ENCODE peak calls at places on chromosomes 16 and 17, in nine cellular contexts. X is neural crest cell; T is CD8-positive, alpha-beta T cell; Z is WTC11; H is activated CD8-positive, alpha-beta T cell treated with anti-CD3 and anti-CD28 coated beads for 36 hours; K is stimulated activated CD4-positive, alpha-beta T cell treated with anti-CD3 and anti-CD28 coated beads, Interleukin-1b, Interleukin-23, amount 100 ng/mL, for 4 hours; R is posterior cingulate gyrus; J is left cardiac atrium; E is thyroid gland. L is an unnamed sample.

GRCh38 chr16:441447-441846 is 16.0 kb downstream of the RAB11FIP3 start:
- DNase-seq in J (no peak), Z (no peak), R (no peak), E (no peak), T (no peak), K (no peak), H (no peak), X (no peak), L (no peak)

GRCh38 chr16:8182761-8183160 is 407.6 kb downstream of the TMEM114 start:
- DNase-seq in X (no peak), R (no peak), T (no peak), H (no peak), E (no peak), Z (no peak), K (no peak), J (no peak), L (no peak)

GRCh38 chr16:71360378-71360777 is 1.9 kb downstream of the CALB2 start:
- DNase-seq in E (no peak), K (no peak), J (no peak), X (no peak), H (no peak), R (no peak), T (no peak), Z (no peak), L (no peak)

GRCh38 chr16:61909074-61909473 is 127.2 kb downstream of the CDH8 start:
- DNase-seq in X (no peak), J (no peak), T (no peak), R (no peak), Z (no peak), K (no peak), E (no peak), H (no peak), L (no peak)

GRCh38 chr16:89046491-89046890 is 47.2 kb upstream of the ACSF3 start:
- DNase-seq in R (peak), X (no peak), J (no peak), H (no peak), K (no peak), T (no peak), Z (no peak), E (no peak), L (no peak)

GRCh38 chr17:77783991-77784820 is 174.3 kb upstream of the TNRC6C start:
- DNase-seq in K (peak), H (peak), Z (no peak), T (peak), R (peak), J (no peak), E (no peak), X (no peak), L (no peak)

GRCh38 chr16:57898961-57899360 is 72.0 kb downstream of the CNGB1 start:
- DNase-seq in Z (no peak), X (no peak), R (no peak), E (peak), H (no peak), J (no peak), K (no peak), T (no peak), L (no peak)

GRCh38 chr16:68889508-68890150 is 46.3 kb downstream of the TANGO6 start:
- DNase-seq in K (no peak), Z (no peak), T (no peak), E (no peak), J (no peak), H (no peak), R (no peak), X (no peak), L (no peak)

GRCh38 chr17:12342609-12343248 is 322.1 kb downstream of the MAP2K4 start:
- DNase-seq in X (peak), Z (peak), R (no peak), T (no peak), J (no peak), K (no peak), E (peak), H (peak), L (no peak)

GRCh38 chr17:44084131-44084538 is 13.6 kb downstream of the G6PC3 start:
- DNase-seq in Z (peak), R (peak), T (peak), H (peak), K (no peak), E (no peak), J (no peak), X (no peak), L (no peak)

GRCh38 chr17:7444682-7445010 is 215 bp upstream of the CHRNB1 start:
- DNase-seq in X (no peak), K (no peak), Z (no peak), H (no peak), E (no peak), T (no peak), R (no peak), J (no peak), L (no peak)

GRCh38 chr17:81915331-81915730 is 2.6 kb downstream of the SIRT7 start:
- DNase-seq in H (no peak), E (no peak), K (no peak), R (no peak), J (no peak), X (no peak), Z (no peak), T (no peak), L (no peak)

GRCh38 chr17:82257473-82257872 is 16.0 kb downstream of the CSNK1D start:
- DNase-seq in R (no peak), X (peak), E (no peak), H (peak), Z (peak), K (peak), T (peak), J (no peak), L (no peak)

GRCh38 chr16:88570691-88571092 is 489 bp downstream of the ZC3H18 start:
- DNase-seq in R (peak), K (peak), J (no peak), T (peak), E (no peak), Z (no peak), X (no peak), H (peak), L (no peak)

GRCh38 chr16:88302666-88303065 is 80.1 kb upstream of the ZNF469 start:
- DNase-seq in J (no peak), Z (no peak), E (no peak), H (no peak), K (no peak), R (peak), T (no peak), X (no peak), L (no peak)

GRCh38 chr17:43327421-43327820 is 71.4 kb upstream of the ARL4D start:
- DNase-seq in R (no peak), T (no peak), K (no peak), J (no peak), Z (no peak), E (no peak), X (no peak), H (no peak), L (no peak)

GRCh38 chr16:79294568-79294967 is 306.0 kb downstream of the MAF start:
- DNase-seq in X (no peak), R (no peak), K (no peak), Z (no peak), H (no peak), J (no peak), T (no peak), E (no peak), L (no peak)

GRCh38 chr17:70091681-70092080 is 16.7 kb downstream of the KCNJ16 start:
- DNase-seq in E (no peak), X (no peak), T (no peak), Z (no peak), H (no peak), K (no peak), R (no peak), J (no peak), L (no peak)

GRCh38 chr16:11242658-11243057 is 13.3 kb downstream of the SOCS1 start:
- DNase-seq in T (no peak), Z (no peak), H (no peak), K (no peak), R (peak), E (no peak), X (no peak), J (no peak), L (peak)

GRCh38 chr17:9982159-9982558 is 77.1 kb upstream of the RCVRN start:
- DNase-seq in X (no peak), T (no peak), R (no peak), J (no peak), K (no peak), Z (peak), H (peak), E (no peak), L (peak)

GRCh38 chr17:74632196-74632540 is 8.6 kb upstream of the CD300E start:
- DNase-seq in T (no peak), Z (no peak), R (no peak), K (no peak), E (peak), X (no peak), J (no peak), H (no peak), L (no peak)

GRCh38 chr16:4315185-4316102 is at the start of gene GLIS2:
- DNase-seq in R (no peak), X (peak), H (peak), K (no peak), Z (peak), T (peak), J (peak), E (peak), L (no peak)

GRCh38 chr16:56451753-56452689 is 667 bp downstream of the OGFOD1 start:
- DNase-seq in E (peak), T (no peak), K (no peak), H (peak), Z (no peak), R (no peak), X (no peak), J (peak), L (no peak)

GRCh38 chr16:59698341-59698979 is 964.3 kb upstream of the GOT2 start:
- DNase-seq in X (no peak), H (no peak), J (no peak), Z (no peak), T (no peak), E (no peak), K (no peak), R (no peak), L (no peak)

GRCh38 chr17:42001729-42002128 is 15.5 kb downstream of the DNAJC7 start:
- DNase-seq in E (no peak), Z (no peak), X (no peak), T (no peak), K (no peak), R (no peak), H (no peak), J (no peak), L (no peak)

GRCh38 chr17:4939554-4939803 is 367 bp downstream of the SLC25A11 start:
- DNase-seq in Z (no peak), T (no peak), R (peak), H (no peak), J (peak), K (no peak), X (peak), E (peak), L (no peak)